ENCODE peak calls at places on chromosomes 3 and 15, in eight cellular contexts. E is cardiac muscle cell, J is mammary epithelial cell, O is fibroblast of lung, F is left ventricle myocardium inferior, K is tibial artery, P is trophoblast cell, R is GM23248. G is an unnamed sample.
A peak's percentile ranks its signal among the peaks of the same experiment; 100 is the strongest.

GRCh38 chr3:190038050-190038631 is 82.6 kb downstream of the P3H2 start:
- DNase-seq in K (peak; percentile 40), E (peak; percentile 74), J (peak; percentile 95), O (peak; percentile 72), R (peak; percentile 63), P (peak; percentile 82), F (peak; percentile 25), G (no peak)

GRCh38 chr15:66039117-66039860 is 170.0 kb downstream of the RAB11A start:
- DNase-seq in P (peak; percentile 62), R (peak; percentile 31), J (peak; percentile 48), K (no peak), O (no peak), E (no peak), F (no peak), G (no peak)

GRCh38 chr3:8423307-8423706 is 78.3 kb upstream of the LMCD1 start:
- DNase-seq in E (no peak), J (no peak), O (no peak), K (no peak), R (no peak), F (no peak), P (no peak), G (no peak)

GRCh38 chr3:7517979-7518378 is 657.1 kb downstream of the GRM7 start:
- DNase-seq in J (no peak), O (no peak), F (no peak), P (no peak), R (no peak), E (peak; percentile 41), K (no peak), G (no peak)

GRCh38 chr15:70491641-70492040 is 271.7 kb downstream of the UACA start:
- DNase-seq in J (no peak), E (no peak), R (no peak), F (no peak), O (no peak), K (no peak), P (no peak), G (no peak)

GRCh38 chr3:191356586-191357439 is 26.5 kb upstream of the UTS2B start:
- DNase-seq in E (peak; percentile 55), F (peak; percentile 33), J (peak; percentile 84), O (peak; percentile 91), K (peak; percentile 37), P (peak; percentile 22), R (peak; percentile 92), G (peak; percentile 79)

GRCh38 chr3:133928903-133929607 is 33.4 kb upstream of the RAB6B start:
- DNase-seq in R (no peak), E (no peak), J (no peak), F (no peak), P (peak; percentile 30), O (no peak), K (no peak), G (no peak)

GRCh38 chr15:67834249-67834592 is 5.6 kb downstream of the RNU6-1 start:
- DNase-seq in R (no peak), K (no peak), J (no peak), E (no peak), P (no peak), F (no peak), O (no peak), G (no peak)

DNA sequence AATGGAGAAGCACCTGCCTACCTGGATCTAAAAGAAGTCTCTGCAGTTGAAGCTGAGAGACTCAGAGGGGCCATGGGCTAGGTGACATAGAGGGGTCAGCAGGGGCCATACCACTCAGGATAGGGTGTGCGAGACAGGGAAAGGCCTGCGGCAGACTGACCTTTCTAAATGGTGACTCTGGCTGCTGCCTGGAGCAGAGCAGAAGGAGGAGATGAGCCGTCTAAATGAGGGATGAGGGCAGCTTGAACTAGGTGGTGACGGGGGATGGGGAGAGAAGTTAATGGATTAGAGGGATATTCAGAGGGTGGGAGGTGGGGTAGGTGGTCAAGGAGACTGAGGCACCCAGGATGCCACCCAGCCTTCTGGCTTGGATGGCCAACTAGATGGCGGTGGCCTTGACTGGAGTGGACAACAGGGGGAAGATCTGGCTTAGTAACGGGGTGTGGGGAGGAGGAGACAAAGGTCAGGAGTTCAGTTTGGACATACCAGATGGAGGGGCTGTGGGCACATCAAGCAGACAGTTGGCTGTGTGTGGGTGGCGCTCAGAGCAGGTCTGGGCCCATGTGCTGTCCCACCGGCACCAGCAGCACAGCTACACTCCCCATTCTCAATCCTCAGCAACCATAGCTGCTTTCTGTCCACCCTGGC is 3.2 kb upstream of the ITIH1 start:
- DNase-seq in E (no peak), F (no peak), O (no peak), P (no peak), R (no peak), K (no peak), J (no peak), G (no peak)
- H3K27ac ChIP-seq in E (no peak overlapping the region), F (no peak overlapping the region), O (no peak overlapping the region), P (no peak overlapping the region), R (no peak overlapping the region), K (no peak overlapping the region), J (no peak overlapping the region), G (no peak overlapping the region)

DNA sequence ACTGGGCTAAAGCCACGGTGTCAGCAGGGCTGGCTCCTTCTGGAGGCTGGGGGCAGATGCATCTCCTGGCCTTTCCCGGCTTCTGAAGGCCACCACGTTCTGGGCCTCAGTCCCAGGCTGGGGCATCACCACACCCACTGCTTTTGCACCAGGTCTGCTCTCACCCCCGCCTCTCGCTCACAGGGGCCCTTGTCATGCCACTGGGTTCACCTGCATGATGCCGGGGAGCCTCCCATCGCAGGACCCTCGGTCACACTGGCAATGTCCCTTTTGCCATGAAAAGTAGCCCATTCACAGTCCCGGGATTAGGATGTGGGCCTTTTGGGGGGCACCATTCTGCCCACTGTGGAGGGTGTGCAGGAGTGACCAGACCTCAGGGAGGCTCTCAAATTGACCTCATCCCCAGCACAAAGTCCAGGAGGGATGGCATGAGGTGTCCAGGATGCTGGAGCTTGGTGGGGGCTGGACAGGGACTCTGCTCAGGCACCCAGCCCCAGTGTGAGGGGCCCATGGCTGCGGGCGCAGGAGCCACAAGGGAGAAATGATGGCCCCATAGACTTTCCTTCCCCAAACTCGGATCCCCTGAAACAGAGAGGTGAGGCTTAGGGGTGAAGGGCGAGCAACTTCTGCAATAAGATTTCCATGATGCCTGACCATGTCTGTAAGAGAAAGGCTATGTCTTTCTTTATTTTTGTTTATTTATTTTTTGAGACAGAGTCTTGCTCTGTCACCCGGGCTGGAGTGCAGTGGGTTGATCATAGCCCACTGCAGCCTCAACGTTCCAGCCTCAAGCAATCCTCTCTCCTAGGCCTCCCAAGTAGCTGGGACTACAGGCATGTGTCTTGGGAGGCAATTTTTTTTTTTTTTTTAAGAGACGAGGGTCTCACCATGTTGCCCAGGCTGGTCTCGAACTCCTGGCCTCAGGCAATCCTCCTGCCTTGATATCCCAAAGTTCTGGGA is 189.1 kb downstream of the GOLGA6L6 start:
- DNase-seq in J (no peak), F (no peak), O (no peak), E (no peak), P (no peak), K (no peak), R (no peak), G (peak; percentile 80)
- H3K9me3 ChIP-seq in J (peaks cover 20% of the 10 kb centered on the region), F (no peaks in the 10 kb centered on the region), O (peaks cover 17% of the 10 kb centered on the region), E (peaks cover 43% of the 10 kb centered on the region), P (peaks cover 61% of the 10 kb centered on the region), K (peaks cover 5% of the 10 kb centered on the region), R (no peaks in the 10 kb centered on the region), G (no peaks in the 10 kb centered on the region)

GRCh38 chr3:129597087-129597791 is 9.2 kb downstream of the PLXND1 start:
- DNase-seq in K (no peak), O (peak; percentile 70), P (no peak), R (peak; percentile 79), J (no peak), E (peak; percentile 70), F (peak; percentile 54), G (peak; percentile 75)

GRCh38 chr3:129598484-129598883 is 8.0 kb downstream of the PLXND1 start:
- DNase-seq in R (no peak), P (no peak), E (no peak), O (no peak), F (no peak), J (no peak), K (no peak), G (no peak)

GRCh38 chr3:129599073-129599472 is 7.4 kb downstream of the PLXND1 start:
- DNase-seq in E (no peak), J (no peak), K (no peak), R (peak; percentile 13), O (no peak), F (no peak), P (peak; percentile 29), G (no peak)

GRCh38 chr3:129596194-129597086 is 10.0 kb downstream of the PLXND1 start:
- DNase-seq in F (peak; percentile 92), O (peak; percentile 96), K (peak; percentile 90), R (peak; percentile 95), E (peak; percentile 98), P (peak; percentile 88), J (no peak), G (peak; percentile 94)

GRCh38 chr3:129597792-129598381 is 8.6 kb downstream of the PLXND1 start:
- DNase-seq in F (no peak), O (peak; percentile 46), J (no peak), K (no peak), R (peak; percentile 68), P (peak; percentile 98), E (peak; percentile 50), G (no peak)
- H3K27ac ChIP-seq in F (peak overlapping the region; percentile 96), O (peak overlapping the region; percentile 92), J (no peak overlapping the region), K (peak overlapping the region; percentile 88), R (peak overlapping the region; percentile 93), P (peak overlapping the region; percentile 78), E (no peak overlapping the region), G (peak overlapping the region; percentile 79)

GRCh38 chr3:182139627-182140357 is 428.1 kb downstream of the SOX2 start:
- DNase-seq in J (no peak), E (no peak), P (no peak), K (no peak), F (no peak), O (no peak), R (no peak), G (no peak)
- H3K9me3 ChIP-seq in J (no peaks in the 10 kb centered on the region), E (no peaks in the 10 kb centered on the region), P (no peaks in the 10 kb centered on the region), K (no peaks in the 10 kb centered on the region), F (no peaks in the 10 kb centered on the region), O (no peaks in the 10 kb centered on the region), R (no peaks in the 10 kb centered on the region), G (no peaks in the 10 kb centered on the region)

DNA sequence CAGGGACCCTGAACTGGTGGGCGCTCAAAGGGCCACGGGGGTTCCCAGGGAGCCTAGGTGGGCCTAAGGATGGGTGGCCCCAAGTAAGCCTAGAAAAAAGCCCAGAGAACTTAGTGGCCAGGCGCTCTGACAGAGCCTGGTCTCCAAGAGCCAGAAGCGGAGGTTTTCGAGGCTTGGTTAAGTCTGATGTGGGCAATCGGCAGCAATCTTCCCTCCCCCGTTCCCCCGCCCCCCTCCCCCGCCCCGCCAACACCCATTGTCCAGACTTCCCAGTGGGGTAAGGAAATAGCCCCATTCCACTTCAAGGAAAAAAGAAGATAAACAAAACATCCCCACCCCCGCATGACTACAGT is 6.7 kb downstream of the EOMES start:
- DNase-seq in K (no peak), E (no peak), J (no peak), R (no peak), P (no peak), O (no peak), F (no peak), G (no peak)
- H3K27ac ChIP-seq in K (no peak overlapping the region), E (no peak overlapping the region), J (no peak overlapping the region), R (no peak overlapping the region), P (no peak overlapping the region), O (no peak overlapping the region), F (no peak overlapping the region), G (no peak overlapping the region)

GRCh38 chr3:192907784-192908183 is 9.9 kb downstream of the MB21D2 start:
- DNase-seq in F (no peak), J (peak; percentile 66), R (no peak), P (peak; percentile 74), E (no peak), K (no peak), O (no peak), G (no peak)
- H3K9me3 ChIP-seq in F (peaks cover 5% of the 10 kb centered on the region), J (peaks cover 3% of the 10 kb centered on the region), R (no peaks in the 10 kb centered on the region), P (peaks cover 3% of the 10 kb centered on the region), E (no peaks in the 10 kb centered on the region), K (no peaks in the 10 kb centered on the region), O (no peaks in the 10 kb centered on the region), G (no peaks in the 10 kb centered on the region)

GRCh38 chr15:50260969-50261496 is 4.5 kb downstream of the HDC start:
- DNase-seq in E (no peak), R (no peak), J (no peak), P (peak; percentile 7), F (no peak), O (peak; percentile 20), K (no peak), G (no peak)
- H3K27ac ChIP-seq in E (no peak overlapping the region), R (no peak overlapping the region), J (no peak overlapping the region), P (no peak overlapping the region), F (no peak overlapping the region), O (no peak overlapping the region), K (no peak overlapping the region), G (no peak overlapping the region)

G was measured in aorta.